ENCODE peak calls at places on chromosomes 7 and 10, in nine cellular contexts. D is mucosa of descending colon, N is A172, Z is activated T-helper 1 cell treated with Interleukin-2 at 50 U/mL for 16 hours, X is NCI-H1417, R is SW 1271, W is right lobe of liver, P is ACHN, S is anterior cingulate cortex. A is an unnamed sample.

GRCh38 chr7:79897166-79897565 is 237.5 kb upstream of the GNAI1 start:
- DNase-seq in P (no peak), Z (no peak), X (no peak), R (no peak), D (no peak), W (no peak), S (no peak), N (no peak), A (no peak)

GRCh38 chr7:157785021-157785441 is 448.2 kb downstream of the DNAJB6 start:
- DNase-seq in D (no peak), W (no peak), P (no peak), R (no peak), N (no peak), S (no peak), X (no peak), Z (no peak), A (no peak)

GRCh38 chr7:39595102-39595620 is 28.2 kb upstream of the RALA start:
- DNase-seq in D (no peak), P (no peak), W (no peak), R (no peak), Z (no peak), N (no peak), S (no peak), X (no peak), A (peak)

GRCh38 chr7:18952846-18953245 is 164.6 kb downstream of the TWIST1 start:
- DNase-seq in X (no peak), Z (no peak), S (no peak), D (no peak), P (no peak), W (no peak), N (no peak), R (no peak), A (no peak)

GRCh38 chr10:121511943-121512342 is 86.3 kb downstream of the FGFR2 start:
- DNase-seq in P (peak), X (no peak), W (no peak), D (no peak), Z (no peak), S (no peak), R (no peak), N (no peak), A (no peak)

GRCh38 chr10:131019696-131020095 is 291.8 kb downstream of the TCERG1L start:
- DNase-seq in X (no peak), Z (no peak), W (no peak), P (no peak), D (no peak), S (no peak), R (no peak), N (no peak), A (no peak)

GRCh38 chr10:52644678-52645434 is 127.7 kb downstream of the MBL2 start:
- DNase-seq in N (peak), Z (no peak), D (no peak), S (no peak), P (peak), X (peak), R (peak), W (peak), A (peak)

GRCh38 chr10:11009471-11010308 is 8.0 kb upstream of the CELF2 start:
- DNase-seq in N (no peak), D (no peak), S (no peak), Z (no peak), R (no peak), P (no peak), X (no peak), W (no peak), A (no peak)

GRCh38 chr7:40711706-40712105 is 576.9 kb downstream of the SUGCT start:
- DNase-seq in S (no peak), P (no peak), D (no peak), N (no peak), X (no peak), R (no peak), Z (no peak), W (no peak), A (no peak)

GRCh38 chr7:76008156-76008687 is 13.8 kb upstream of the TMEM120A start:
- DNase-seq in Z (no peak), W (no peak), X (no peak), R (no peak), D (no peak), P (no peak), N (no peak), S (no peak), A (no peak)

GRCh38 chr10:125038637-125039036 is 96.7 kb downstream of the ZRANB1 start:
- DNase-seq in W (no peak), P (peak), N (peak), R (no peak), X (no peak), Z (no peak), S (no peak), D (no peak), A (no peak)

GRCh38 chr7:21617916-21618390 is 75.1 kb downstream of the DNAH11 start:
- DNase-seq in P (peak), W (peak), D (no peak), Z (no peak), X (no peak), S (no peak), R (peak), N (peak), A (no peak)

GRCh38 chr10:102644066-102644645 is at the start of gene TRIM8:
- DNase-seq in P (peak), X (peak), N (no peak), S (no peak), R (peak), D (peak), Z (peak), W (peak), A (peak)

GRCh38 chr7:105450177-105450861 is 61.6 kb upstream of the SRPK2 start:
- DNase-seq in R (no peak), X (no peak), D (no peak), N (no peak), Z (no peak), P (no peak), W (no peak), S (no peak), A (no peak)

GRCh38 chr10:84302223-84302622 is 26.2 kb upstream of the CCSER2 start:
- DNase-seq in Z (no peak), R (no peak), N (no peak), D (no peak), P (no peak), S (no peak), X (no peak), W (no peak), A (no peak)

GRCh38 chr10:98664329-98665042 is 217.8 kb upstream of the HPS1 start:
- DNase-seq in P (peak), N (peak), W (no peak), D (no peak), R (no peak), X (no peak), Z (no peak), S (no peak), A (no peak)

GRCh38 chr7:17385612-17386011 is 87.2 kb downstream of the AHR start:
- DNase-seq in Z (no peak), D (no peak), W (no peak), P (no peak), N (no peak), X (no peak), S (no peak), R (no peak), A (no peak)

GRCh38 chr7:139682136-139683013 is 95.4 kb downstream of the HIPK2 start:
- DNase-seq in X (no peak), P (peak), Z (no peak), R (no peak), W (no peak), N (peak), S (no peak), D (no peak), A (peak)

GRCh38 chr10:87740232-87740631 is 77.8 kb downstream of the ATAD1 start:
- DNase-seq in D (no peak), R (no peak), S (no peak), Z (no peak), X (no peak), W (no peak), P (no peak), N (no peak), A (no peak)

GRCh38 chr7:35985126-35985754 is 167.8 kb upstream of the EEPD1 start:
- DNase-seq in R (peak), X (peak), S (peak), P (peak), D (peak), N (peak), Z (peak), W (peak), A (peak)

GRCh38 chr7:51128545-51129466 is 187.8 kb downstream of the COBL start:
- DNase-seq in R (no peak), N (no peak), W (no peak), D (no peak), P (no peak), Z (no peak), S (no peak), X (no peak), A (no peak)